ENCODE peak calls at places on chromosomes 12 and 14, in nine cellular contexts. One of them, this sample, is unnamed.

GRCh38 chr12:116990971-116991966 is 80.5 kb downstream of the FBXW8 start:
- DNase-seq in iPS DF 19.7: no peak
- DNase-seq in RKO: no peak
- DNase-seq in hypothalamus: no peak
- DNase-seq in non-pigmented ciliary epithelial cell: no peak
- DNase-seq in NCI-H1105: no peak
- DNase-seq in GM04504: no peak
- DNase-seq in NCI-H1417 treated with DMSO at 0.1 percent for 48 hours: no peak
- DNase-seq in HuH-7: no peak
- DNase-seq in this sample: no peak

GRCh38 chr12:9925746-9926393 is 6.3 kb downstream of the CLEC2A start:
- DNase-seq in GM04504: peak
- DNase-seq in hypothalamus: no peak
- DNase-seq in RKO: peak
- DNase-seq in NCI-H1105: peak
- DNase-seq in non-pigmented ciliary epithelial cell: peak
- DNase-seq in iPS DF 19.7: peak
- DNase-seq in HuH-7: no peak
- DNase-seq in NCI-H1417 treated with DMSO at 0.1 percent for 48 hours: no peak
- DNase-seq in this sample: no peak

GRCh38 chr12:85588221-85588620 is 248.0 kb downstream of the RASSF9 start:
- DNase-seq in iPS DF 19.7: no peak
- DNase-seq in NCI-H1417 treated with DMSO at 0.1 percent for 48 hours: no peak
- DNase-seq in HuH-7: no peak
- DNase-seq in non-pigmented ciliary epithelial cell: no peak
- DNase-seq in RKO: no peak
- DNase-seq in GM04504: no peak
- DNase-seq in NCI-H1105: no peak
- DNase-seq in hypothalamus: no peak
- DNase-seq in this sample: no peak

GRCh38 chr12:7282844-7283243 is 21.0 kb upstream of the ACSM4 start:
- DNase-seq in non-pigmented ciliary epithelial cell: no peak
- DNase-seq in NCI-H1417 treated with DMSO at 0.1 percent for 48 hours: no peak
- DNase-seq in NCI-H1105: no peak
- DNase-seq in RKO: no peak
- DNase-seq in HuH-7: no peak
- DNase-seq in hypothalamus: no peak
- DNase-seq in iPS DF 19.7: no peak
- DNase-seq in GM04504: no peak
- DNase-seq in this sample: no peak

GRCh38 chr14:77872971-77873370 is 73.1 kb downstream of the ADCK1 start:
- DNase-seq in GM04504: no peak
- DNase-seq in RKO: no peak
- DNase-seq in iPS DF 19.7: no peak
- DNase-seq in hypothalamus: no peak
- DNase-seq in non-pigmented ciliary epithelial cell: no peak
- DNase-seq in NCI-H1417 treated with DMSO at 0.1 percent for 48 hours: no peak
- DNase-seq in HuH-7: no peak
- DNase-seq in NCI-H1105: no peak
- DNase-seq in this sample: no peak

GRCh38 chr14:30874120-30874998 is at the start of gene COCH:
- DNase-seq in hypothalamus: no peak
- DNase-seq in RKO: no peak
- DNase-seq in HuH-7: peak
- DNase-seq in non-pigmented ciliary epithelial cell: no peak
- DNase-seq in NCI-H1105: peak
- DNase-seq in iPS DF 19.7: no peak
- DNase-seq in GM04504: no peak
- DNase-seq in NCI-H1417 treated with DMSO at 0.1 percent for 48 hours: peak
- DNase-seq in this sample: no peak

GRCh38 chr12:90945070-90945649 is 9.8 kb downstream of the CCER1 start:
- DNase-seq in NCI-H1105: peak
- DNase-seq in RKO: peak
- DNase-seq in hypothalamus: no peak
- DNase-seq in GM04504: no peak
- DNase-seq in non-pigmented ciliary epithelial cell: no peak
- DNase-seq in NCI-H1417 treated with DMSO at 0.1 percent for 48 hours: peak
- DNase-seq in HuH-7: no peak
- DNase-seq in iPS DF 19.7: no peak
- DNase-seq in this sample: no peak

GRCh38 chr14:38255673-38256357 is at the start of gene CLEC14A:
- DNase-seq in hypothalamus: no peak
- DNase-seq in NCI-H1417 treated with DMSO at 0.1 percent for 48 hours: no peak
- DNase-seq in non-pigmented ciliary epithelial cell: no peak
- DNase-seq in iPS DF 19.7: no peak
- DNase-seq in NCI-H1105: no peak
- DNase-seq in HuH-7: no peak
- DNase-seq in RKO: no peak
- DNase-seq in GM04504: no peak
- DNase-seq in this sample: no peak